ENCODE peak calls at places on chromosome 14, in eight cellular contexts. F is GM23338, B is spleen, G is vagina, M is endothelial cell of umbilical vein, W is transverse colon, X is SK-N-SH, E is prostate gland. R is an unnamed sample.

GRCh38 chr14:87014854-87015253 is 978.1 kb downstream of the GALC start:
- DNase-seq in B (no peak), W (no peak), M (no peak), G (no peak), E (no peak), F (peak), X (peak), R (no peak)

GRCh38 chr14:32576088-32576795 is 247.1 kb downstream of the AKAP6 start:
- DNase-seq in W (peak), E (peak), G (no peak), B (no peak), X (peak), F (peak), M (peak), R (no peak)

GRCh38 chr14:33587761-33588160 is 363.1 kb downstream of the EGLN3 start:
- DNase-seq in M (no peak), X (no peak), G (no peak), F (no peak), E (no peak), B (no peak), W (no peak), R (no peak)

GRCh38 chr14:23300687-23301223 is 1.9 kb downstream of the PPP1R3E start:
- DNase-seq in F (peak), E (peak), X (no peak), B (peak), W (peak), G (no peak), M (peak), R (no peak)

GRCh38 chr14:21106506-21107359 is 5.9 kb downstream of the TMEM253 start:
- DNase-seq in B (peak), G (no peak), E (peak), F (peak), X (peak), M (peak), W (peak), R (no peak)

GRCh38 chr14:20680843-20681347 is 3.5 kb upstream of the RNASE4 start:
- DNase-seq in F (no peak), X (no peak), G (no peak), B (no peak), W (peak), E (no peak), M (no peak), R (no peak)

GRCh38 chr14:21846227-21846885 is 172.7 kb upstream of the OR4E1 start:
- DNase-seq in X (peak), E (no peak), W (peak), F (peak), G (no peak), B (peak), M (peak), R (no peak)

GRCh38 chr14:65286443-65286842 is 126.1 kb upstream of the FUT8 start:
- DNase-seq in W (no peak), B (no peak), E (no peak), M (no peak), G (no peak), X (peak), F (peak), R (no peak)

GRCh38 chr14:92173668-92174067 is 51.9 kb downstream of the CPSF2 start:
- DNase-seq in B (no peak), X (no peak), M (no peak), G (no peak), E (no peak), F (no peak), W (no peak), R (no peak)

GRCh38 chr14:75700295-75700694 is 39.2 kb downstream of the TTLL5 start:
- DNase-seq in W (no peak), E (no peak), B (no peak), F (no peak), X (no peak), M (no peak), G (no peak), R (no peak)

GRCh38 chr14:58082491-58083098 is 69.4 kb downstream of the ARMH4 start:
- DNase-seq in E (no peak), X (no peak), G (no peak), F (no peak), M (peak), W (no peak), B (no peak), R (no peak)

GRCh38 chr14:79544671-79545070 is 666.6 kb downstream of the DIO2 start:
- DNase-seq in M (no peak), X (no peak), B (no peak), G (no peak), W (no peak), E (no peak), F (no peak), R (no peak)

GRCh38 chr14:76194327-76194726 is 42.6 kb downstream of the GPATCH2L start:
- DNase-seq in X (no peak), W (no peak), F (no peak), E (no peak), M (no peak), B (no peak), G (no peak), R (no peak)

GRCh38 chr14:90820958-90821357 is 4.7 kb upstream of the TTC7B start:
- DNase-seq in F (no peak), M (no peak), X (no peak), B (peak), W (peak), E (no peak), G (no peak), R (no peak)

GRCh38 chr14:71554959-71555612 is 377.1 kb upstream of the RGS6 start:
- DNase-seq in B (no peak), X (no peak), W (no peak), M (no peak), F (no peak), G (no peak), E (no peak), R (no peak)

GRCh38 chr14:90850487-90850886 is 34.3 kb upstream of the TTC7B start:
- DNase-seq in M (peak), W (no peak), X (no peak), F (peak), G (no peak), E (no peak), B (no peak), R (no peak)

GRCh38 chr14:95756127-95756526 is 42.2 kb upstream of the TCL1A start:
- DNase-seq in X (no peak), G (no peak), M (no peak), B (no peak), E (no peak), W (no peak), F (no peak), R (no peak)

GRCh38 chr14:102201776-102202175 is 62.1 kb downstream of the WDR20 start:
- DNase-seq in X (no peak), E (no peak), G (no peak), F (no peak), B (no peak), M (no peak), W (no peak), R (no peak)

GRCh38 chr14:32028599-32028998 is 48.5 kb upstream of the ARHGAP5 start:
- DNase-seq in M (no peak), X (no peak), E (no peak), B (no peak), F (no peak), G (no peak), W (no peak), R (no peak)

GRCh38 chr14:99055019-99055418 is 217.0 kb downstream of the BCL11B start:
- DNase-seq in W (no peak), G (no peak), B (no peak), M (no peak), E (no peak), X (no peak), F (no peak), R (no peak)

GRCh38 chr14:79483472-79483871 is 727.8 kb downstream of the DIO2 start:
- DNase-seq in E (no peak), M (no peak), F (no peak), B (no peak), X (no peak), W (no peak), G (no peak), R (no peak)

GRCh38 chr14:36702484-36702883 is 40.8 kb downstream of the PAX9 start:
- DNase-seq in E (no peak), B (no peak), G (no peak), X (no peak), M (no peak), W (no peak), F (no peak), R (peak)

GRCh38 chr14:21071225-21072041 is 1.3 kb downstream of the ARHGEF40 start:
- DNase-seq in M (peak), X (peak), E (peak), B (peak), G (no peak), W (peak), F (peak), R (no peak)

GRCh38 chr14:70873627-70874026 is 33.6 kb upstream of the PCNX1 start:
- DNase-seq in X (no peak), F (no peak), E (no peak), G (no peak), M (no peak), W (no peak), B (no peak), R (no peak)

GRCh38 chr14:52553002-52553670 is 500 bp downstream of the GPR137C start:
- DNase-seq in E (peak), X (no peak), M (peak), W (peak), B (peak), F (peak), G (no peak), R (no peak)

GRCh38 chr14:52551205-52551604 is 1.1 kb downstream of the TXNDC16 start:
- DNase-seq in G (no peak), W (no peak), F (no peak), B (no peak), X (no peak), E (no peak), M (no peak), R (no peak)

GRCh38 chr14:52552063-52552988 is at the start of the genes GPR137C and TXNDC16:
- DNase-seq in G (peak), B (peak), F (peak), X (peak), W (peak), E (peak), M (peak), R (peak)

GRCh38 chr14:52551696-52552062 is 626 bp downstream of the TXNDC16 start:
- DNase-seq in B (no peak), G (no peak), W (no peak), M (peak), X (peak), E (peak), F (no peak), R (no peak)

DNA sequence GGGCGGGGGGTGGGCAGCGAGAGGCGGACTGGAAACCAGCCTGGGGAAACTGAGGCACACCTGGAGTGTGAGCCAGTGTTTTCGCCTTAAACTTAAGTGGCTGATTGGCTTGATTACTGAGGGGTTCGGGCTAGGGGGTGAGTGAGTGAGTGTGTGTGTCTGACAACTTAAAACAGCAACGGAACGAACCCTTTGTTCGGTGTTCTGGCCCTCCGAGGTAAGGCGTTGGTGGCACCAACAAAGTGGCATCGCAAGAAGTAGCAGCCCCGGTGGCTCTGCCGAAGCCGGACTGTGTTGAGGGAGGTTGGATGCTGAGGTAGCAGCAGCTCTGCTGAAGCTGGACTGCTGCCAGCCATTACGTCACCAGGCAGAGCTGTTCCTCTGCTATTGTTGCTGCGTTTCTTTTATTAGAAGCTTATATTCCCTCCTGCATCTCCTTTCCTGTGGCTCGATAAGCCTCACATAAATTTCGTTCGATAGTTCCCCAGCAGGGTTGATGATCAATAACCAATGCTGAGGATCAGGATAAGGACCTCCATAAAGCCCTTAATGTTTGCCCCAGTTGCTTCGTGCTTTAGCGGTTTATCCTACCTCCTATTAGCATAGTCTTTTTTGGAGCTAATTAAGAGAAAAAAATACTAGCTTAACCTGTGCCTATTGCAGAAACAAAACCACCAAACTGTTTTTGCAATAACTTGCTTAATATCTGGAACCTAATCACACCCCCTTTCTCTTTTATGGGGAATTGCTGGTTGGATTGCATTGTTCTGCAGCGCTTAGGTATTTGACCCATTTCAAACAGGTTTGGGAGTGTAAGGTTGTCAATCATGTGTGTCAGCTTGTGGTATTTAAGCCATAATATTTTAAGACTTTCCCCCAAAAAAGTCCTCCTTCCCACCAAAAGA is 1.3 kb downstream of the GPR137C start:
- DNase-seq in X (peak), W (peak), G (no peak), B (peak), F (peak), M (peak), E (peak), R (peak)
- TF ChIP-seq POLR2AphosphoS5 in X (no peak), W (peak), G (peak), B (peak), F (no peak), M (no peak), E (peak), R (peak)

GRCh38 chr14:52949249-52949648 is 1.6 kb downstream of the FERMT2 start:
- DNase-seq in E (no peak), G (no peak), M (peak), W (no peak), X (peak), B (no peak), F (no peak), R (no peak)

GRCh38 chr14:52950410-52950897 is 396 bp downstream of the FERMT2 start:
- DNase-seq in B (peak), E (peak), G (no peak), X (peak), M (peak), F (peak), W (peak), R (peak)

GRCh38 chr14:52949711-52950409 is 990 bp downstream of the FERMT2 start:
- DNase-seq in E (peak), X (peak), G (no peak), B (no peak), F (no peak), M (peak), W (no peak), R (no peak)

GRCh38 chr14:52950898-52951729 is at the start of gene FERMT2:
- DNase-seq in F (peak), W (peak), G (no peak), X (peak), M (peak), E (peak), B (peak), R (peak)

DNA sequence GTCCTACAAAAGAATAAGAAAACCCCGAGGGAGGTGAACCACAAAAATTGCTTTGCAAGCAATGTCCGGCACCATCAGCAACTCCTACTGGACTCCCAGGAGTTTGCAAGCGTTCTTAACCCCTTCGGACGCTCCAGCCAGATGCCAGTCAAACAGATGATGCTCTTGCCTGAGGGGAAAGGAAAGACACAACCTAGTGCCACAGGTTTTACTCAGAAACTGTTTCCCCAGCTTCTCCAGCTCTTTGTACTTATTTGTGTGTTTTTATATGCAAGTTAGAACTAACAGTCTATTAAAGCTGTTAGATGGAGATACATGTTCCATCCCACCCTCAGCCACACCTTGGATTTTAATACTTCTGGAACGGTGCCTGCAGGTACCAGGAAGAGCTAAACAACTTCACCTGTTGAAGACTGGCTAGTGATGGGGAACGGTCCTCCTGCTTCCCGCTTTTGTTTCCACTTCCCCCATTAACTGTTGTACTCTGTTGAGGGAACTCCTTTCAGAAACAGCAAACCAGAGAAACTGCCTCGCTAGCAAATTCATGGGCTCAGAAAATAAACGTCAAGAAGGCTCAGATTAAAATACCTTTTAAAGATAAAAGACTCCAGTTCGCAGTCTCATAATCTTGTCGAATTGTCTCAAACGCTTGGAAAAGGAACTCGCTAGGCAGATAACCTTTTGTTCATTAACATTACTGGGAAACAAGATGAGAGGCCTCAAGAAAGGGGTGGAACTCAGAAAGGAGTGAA is 1.1 kb upstream of the FERMT2 start:
- DNase-seq in M (peak), F (peak), W (peak), E (peak), G (no peak), B (no peak), X (peak), R (peak)
- TF ChIP-seq CTCF in M (peak), F (peak), W (peak), E (peak), G (peak), B (peak), X (peak), R (peak)

DNA sequence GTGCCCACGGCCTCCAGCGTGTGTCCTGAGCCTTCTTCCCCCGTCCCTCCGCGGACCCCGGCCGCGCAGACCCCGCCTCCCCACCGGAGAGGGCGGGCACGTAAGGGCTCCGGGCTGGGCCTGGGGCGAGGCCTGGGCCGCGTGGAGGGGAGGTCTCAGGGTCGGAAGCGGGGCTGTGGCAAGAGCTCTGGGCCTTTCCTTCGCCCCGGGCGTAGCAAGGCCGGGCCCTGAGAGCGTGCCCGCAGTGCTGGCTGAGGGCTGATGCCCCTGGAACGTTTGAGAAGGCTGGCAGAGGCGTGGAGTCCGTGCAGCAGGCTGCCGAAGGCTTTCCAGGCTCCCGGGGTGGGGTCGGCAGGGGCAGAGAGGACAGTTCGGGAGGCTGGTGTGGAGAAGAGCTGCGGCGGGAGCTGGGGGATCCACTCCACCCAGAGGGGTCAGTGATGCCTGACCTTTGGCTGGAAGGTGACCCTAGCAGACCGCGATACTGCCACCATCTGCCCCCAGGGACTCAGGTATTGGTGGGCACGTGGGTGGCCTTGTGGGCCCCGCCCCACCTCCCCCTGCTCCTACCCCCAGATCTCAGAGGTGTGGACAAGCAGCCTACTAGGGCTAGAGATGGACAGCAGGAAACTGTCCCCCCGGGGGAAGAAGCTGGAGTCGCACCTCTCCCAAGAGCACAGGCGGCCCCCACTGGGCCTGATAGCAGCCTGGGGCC is 545 bp downstream of the TEX22 start:
- DNase-seq in B (no peak), W (no peak), F (peak), G (no peak), E (no peak), X (peak), M (peak), R (no peak)
- TF ChIP-seq POLR2AphosphoS5 in B (no peak), W (no peak), F (no peak), G (no peak), E (no peak), X (no peak), M (no peak), R (no peak)

GRCh38 chr14:41586237-41586636 is 20.4 kb upstream of the LRFN5 start:
- DNase-seq in F (no peak), W (no peak), X (no peak), M (no peak), B (no peak), E (no peak), G (no peak), R (no peak)
- TF ChIP-seq CTCF in F (no peak), W (no peak), X (peak), M (no peak), B (no peak), E (no peak), G (no peak), R (no peak)

GRCh38 chr14:35366521-35366976 is 38.0 kb downstream of the NFKBIA start:
- DNase-seq in E (no peak), M (no peak), F (no peak), X (no peak), G (no peak), W (no peak), B (no peak), R (no peak)

GRCh38 chr14:35366048-35366428 is 38.5 kb downstream of the NFKBIA start:
- DNase-seq in X (no peak), B (peak), G (no peak), W (no peak), F (no peak), E (no peak), M (peak), R (no peak)

GRCh38 chr14:35362911-35363374 is 41.6 kb downstream of the NFKBIA start:
- DNase-seq in B (no peak), E (no peak), G (no peak), X (no peak), F (no peak), W (no peak), M (peak), R (no peak)

GRCh38 chr14:35367056-35367372 is 37.5 kb downstream of the NFKBIA start:
- DNase-seq in B (no peak), W (no peak), G (no peak), E (no peak), F (no peak), X (no peak), M (no peak), R (no peak)

GRCh38 chr14:35365130-35366047 is 39.2 kb downstream of the NFKBIA start:
- DNase-seq in B (peak), X (no peak), W (peak), F (no peak), G (no peak), M (peak), E (no peak), R (peak)
- TF ChIP-seq POLR2AphosphoS5 in B (peak), X (no peak), W (peak), F (no peak), G (peak), M (peak), E (no peak), R (peak)

GRCh38 chr14:100105357-100106169 is 40.3 kb downstream of the EVL start:
- DNase-seq in X (no peak), F (no peak), M (no peak), E (no peak), W (no peak), G (no peak), B (no peak), R (no peak)
- TF ChIP-seq CTCF in X (no peak), F (no peak), M (no peak), E (no peak), W (no peak), G (no peak), B (no peak), R (no peak)

GRCh38 chr14:30078827-30079402 is 151.3 kb upstream of the PRKD1 start:
- DNase-seq in W (no peak), F (no peak), B (no peak), G (no peak), M (no peak), X (no peak), E (no peak), R (no peak)
- TF ChIP-seq POLR2AphosphoS5 in W (no peak), F (no peak), B (no peak), G (no peak), M (no peak), X (no peak), E (no peak), R (no peak)